ENCODE peak calls at places on chromosomes 16 and 17, in seven cellular contexts. One of them, this sample, is unnamed.

GRCh38 chr17:15651583-15652110 is 32.1 kb upstream of the FBXW10B start:
- DNase-seq in omental fat pad: peak
- DNase-seq in choroid plexus epithelial cell: peak
- DNase-seq in activated CD4-positive, alpha-beta T cell treated with anti-CD3 and anti-CD28 coated beads, Interleukin-2, amount 50 U/mL, for 1 hour: no peak
- DNase-seq in NCI-H2171: peak
- DNase-seq in effector memory CD8-positive, alpha-beta T cell: no peak
- DNase-seq in cardiac fibroblast: peak
- DNase-seq in this sample: no peak

GRCh38 chr17:66378296-66378695 is 75.9 kb downstream of the PRKCA start:
- DNase-seq in omental fat pad: no peak
- DNase-seq in choroid plexus epithelial cell: no peak
- DNase-seq in activated CD4-positive, alpha-beta T cell treated with anti-CD3 and anti-CD28 coated beads, Interleukin-2, amount 50 U/mL, for 1 hour: no peak
- DNase-seq in NCI-H2171: no peak
- DNase-seq in effector memory CD8-positive, alpha-beta T cell: no peak
- DNase-seq in cardiac fibroblast: peak
- DNase-seq in this sample: no peak

GRCh38 chr17:31443386-31443785 is 51.9 kb downstream of the RAB11FIP4 start:
- DNase-seq in omental fat pad: no peak
- DNase-seq in choroid plexus epithelial cell: no peak
- DNase-seq in activated CD4-positive, alpha-beta T cell treated with anti-CD3 and anti-CD28 coated beads, Interleukin-2, amount 50 U/mL, for 1 hour: no peak
- DNase-seq in NCI-H2171: no peak
- DNase-seq in effector memory CD8-positive, alpha-beta T cell: no peak
- DNase-seq in cardiac fibroblast: no peak
- DNase-seq in this sample: no peak

GRCh38 chr17:29102741-29103181 is 59.8 kb downstream of the PIPOX start:
- DNase-seq in omental fat pad: no peak
- DNase-seq in choroid plexus epithelial cell: no peak
- DNase-seq in activated CD4-positive, alpha-beta T cell treated with anti-CD3 and anti-CD28 coated beads, Interleukin-2, amount 50 U/mL, for 1 hour: no peak
- DNase-seq in NCI-H2171: no peak
- DNase-seq in effector memory CD8-positive, alpha-beta T cell: no peak
- DNase-seq in cardiac fibroblast: no peak
- DNase-seq in this sample: no peak

GRCh38 chr17:3558603-3559269 is 1.1 kb upstream of the TRPV3 start:
- DNase-seq in omental fat pad: no peak
- DNase-seq in choroid plexus epithelial cell: peak
- DNase-seq in activated CD4-positive, alpha-beta T cell treated with anti-CD3 and anti-CD28 coated beads, Interleukin-2, amount 50 U/mL, for 1 hour: peak
- DNase-seq in NCI-H2171: no peak
- DNase-seq in effector memory CD8-positive, alpha-beta T cell: peak
- DNase-seq in cardiac fibroblast: peak
- DNase-seq in this sample: peak

GRCh38 chr17:75645501-75645888 is 12.3 kb downstream of the SMIM5 start:
- DNase-seq in omental fat pad: no peak
- DNase-seq in choroid plexus epithelial cell: peak
- DNase-seq in activated CD4-positive, alpha-beta T cell treated with anti-CD3 and anti-CD28 coated beads, Interleukin-2, amount 50 U/mL, for 1 hour: no peak
- DNase-seq in NCI-H2171: peak
- DNase-seq in effector memory CD8-positive, alpha-beta T cell: no peak
- DNase-seq in cardiac fibroblast: no peak
- DNase-seq in this sample: no peak

GRCh38 chr17:51653902-51654301 is 393.6 kb downstream of the UTP18 start:
- DNase-seq in omental fat pad: no peak
- DNase-seq in choroid plexus epithelial cell: no peak
- DNase-seq in activated CD4-positive, alpha-beta T cell treated with anti-CD3 and anti-CD28 coated beads, Interleukin-2, amount 50 U/mL, for 1 hour: no peak
- DNase-seq in NCI-H2171: no peak
- DNase-seq in effector memory CD8-positive, alpha-beta T cell: no peak
- DNase-seq in cardiac fibroblast: no peak
- DNase-seq in this sample: no peak

GRCh38 chr17:77834170-77835115 is 124.1 kb upstream of the TNRC6C start:
- DNase-seq in omental fat pad: peak
- DNase-seq in choroid plexus epithelial cell: peak
- DNase-seq in activated CD4-positive, alpha-beta T cell treated with anti-CD3 and anti-CD28 coated beads, Interleukin-2, amount 50 U/mL, for 1 hour: peak
- DNase-seq in NCI-H2171: no peak
- DNase-seq in effector memory CD8-positive, alpha-beta T cell: peak
- DNase-seq in cardiac fibroblast: peak
- DNase-seq in this sample: no peak

GRCh38 chr17:79020631-79021301 is 3.2 kb upstream of the C1QTNF1 start:
- DNase-seq in omental fat pad: no peak
- DNase-seq in choroid plexus epithelial cell: no peak
- DNase-seq in activated CD4-positive, alpha-beta T cell treated with anti-CD3 and anti-CD28 coated beads, Interleukin-2, amount 50 U/mL, for 1 hour: no peak
- DNase-seq in NCI-H2171: no peak
- DNase-seq in effector memory CD8-positive, alpha-beta T cell: no peak
- DNase-seq in cardiac fibroblast: no peak
- DNase-seq in this sample: no peak

GRCh38 chr16:75224281-75224680 is 5.5 kb downstream of the CTRB1 start:
- DNase-seq in omental fat pad: no peak
- DNase-seq in choroid plexus epithelial cell: no peak
- DNase-seq in activated CD4-positive, alpha-beta T cell treated with anti-CD3 and anti-CD28 coated beads, Interleukin-2, amount 50 U/mL, for 1 hour: no peak
- DNase-seq in NCI-H2171: no peak
- DNase-seq in effector memory CD8-positive, alpha-beta T cell: no peak
- DNase-seq in cardiac fibroblast: no peak
- DNase-seq in this sample: no peak

GRCh38 chr17:66343531-66344078 is 41.2 kb downstream of the PRKCA start:
- DNase-seq in omental fat pad: no peak
- DNase-seq in choroid plexus epithelial cell: peak
- DNase-seq in activated CD4-positive, alpha-beta T cell treated with anti-CD3 and anti-CD28 coated beads, Interleukin-2, amount 50 U/mL, for 1 hour: no peak
- DNase-seq in NCI-H2171: no peak
- DNase-seq in effector memory CD8-positive, alpha-beta T cell: no peak
- DNase-seq in cardiac fibroblast: peak
- DNase-seq in this sample: no peak

GRCh38 chr17:39208893-39209292 is 8.8 kb downstream of the RPL19 start:
- DNase-seq in omental fat pad: no peak
- DNase-seq in choroid plexus epithelial cell: no peak
- DNase-seq in activated CD4-positive, alpha-beta T cell treated with anti-CD3 and anti-CD28 coated beads, Interleukin-2, amount 50 U/mL, for 1 hour: no peak
- DNase-seq in NCI-H2171: peak
- DNase-seq in effector memory CD8-positive, alpha-beta T cell: no peak
- DNase-seq in cardiac fibroblast: no peak
- DNase-seq in this sample: peak

GRCh38 chr17:50841949-50842354 is 6.6 kb downstream of the WFIKKN2 start:
- DNase-seq in omental fat pad: peak
- DNase-seq in choroid plexus epithelial cell: peak
- DNase-seq in activated CD4-positive, alpha-beta T cell treated with anti-CD3 and anti-CD28 coated beads, Interleukin-2, amount 50 U/mL, for 1 hour: peak
- DNase-seq in NCI-H2171: peak
- DNase-seq in effector memory CD8-positive, alpha-beta T cell: peak
- DNase-seq in cardiac fibroblast: peak
- DNase-seq in this sample: no peak

GRCh38 chr16:23120562-23120961 is 28.7 kb downstream of the USP31 start:
- DNase-seq in omental fat pad: no peak
- DNase-seq in choroid plexus epithelial cell: no peak
- DNase-seq in activated CD4-positive, alpha-beta T cell treated with anti-CD3 and anti-CD28 coated beads, Interleukin-2, amount 50 U/mL, for 1 hour: no peak
- DNase-seq in NCI-H2171: no peak
- DNase-seq in effector memory CD8-positive, alpha-beta T cell: no peak
- DNase-seq in cardiac fibroblast: no peak
- DNase-seq in this sample: no peak

GRCh38 chr17:1108810-1109605 is 70.8 kb downstream of the ABR start:
- DNase-seq in omental fat pad: no peak
- DNase-seq in choroid plexus epithelial cell: peak
- DNase-seq in activated CD4-positive, alpha-beta T cell treated with anti-CD3 and anti-CD28 coated beads, Interleukin-2, amount 50 U/mL, for 1 hour: peak
- DNase-seq in NCI-H2171: no peak
- DNase-seq in effector memory CD8-positive, alpha-beta T cell: peak
- DNase-seq in cardiac fibroblast: peak
- DNase-seq in this sample: peak